ENCODE peak calls at places on chromosome 10, in four cellular contexts. Q, O, Z and E are unnamed samples.
A peak's percentile ranks its signal among the peaks of the same experiment; 100 is the strongest.

GRCh38 chr10:77501152-77501845 is 136.3 kb downstream of the KCNMA1 start:
- DNase-seq in Q (peak; percentile 85), O (peak; percentile 95), Z (no peak), E (no peak)

GRCh38 chr10:86391986-86392722 is 25.6 kb upstream of the GRID1 start:
- DNase-seq in Q (no peak), O (no peak), Z (no peak), E (no peak)

GRCh38 chr10:71213761-71214440 is 1.5 kb downstream of the UNC5B start:
- DNase-seq in Q (peak; percentile 85), O (peak; percentile 81), Z (no peak), E (no peak)

GRCh38 chr10:38156416-38157269 is 62.5 kb downstream of the ZNF37A start:
- DNase-seq in Q (no peak), O (no peak), Z (no peak), E (no peak)

GRCh38 chr10:79268717-79269116 is 78.6 kb upstream of the PPIF start:
- DNase-seq in Q (no peak), O (no peak), Z (no peak), E (no peak)

GRCh38 chr10:11154809-11155208 is 137.1 kb downstream of the CELF2 start:
- DNase-seq in Q (peak; percentile 16), O (no peak), Z (no peak), E (no peak)

GRCh38 chr10:32298066-32298812 is 48.7 kb downstream of the EPC1 start:
- DNase-seq in Q (peak; percentile 90), O (peak; percentile 79), Z (no peak), E (no peak)

GRCh38 chr10:126135177-126135576 is 238.8 kb downstream of the FANK1 start:
- DNase-seq in Q (no peak), O (peak; percentile 23), Z (no peak), E (no peak)

GRCh38 chr10:58102897-58103296 is 164.8 kb downstream of the IPMK start:
- DNase-seq in Q (no peak), O (no peak), Z (no peak), E (no peak)

GRCh38 chr10:30028452-30029045 is 30.8 kb downstream of the JCAD start:
- DNase-seq in Q (no peak), O (no peak), Z (no peak), E (no peak)

GRCh38 chr10:12180221-12180974 is 15.3 kb downstream of the NUDT5 start:
- DNase-seq in Q (no peak), O (no peak), Z (no peak), E (no peak)

GRCh38 chr10:109823196-109823595 is 100.1 kb downstream of the XPNPEP1 start:
- DNase-seq in Q (no peak), O (no peak), Z (no peak), E (no peak)

GRCh38 chr10:44864042-44864436 is 47.1 kb upstream of the TMEM72 start:
- DNase-seq in Q (no peak), O (peak; percentile 12), Z (no peak), E (no peak)

GRCh38 chr10:63005246-63005645 is 127.9 kb upstream of the NRBF2 start:
- DNase-seq in Q (peak; percentile 83), O (peak; percentile 92), Z (no peak), E (no peak)

GRCh38 chr10:70849582-70850016 is 33.9 kb downstream of the SGPL1 start:
- DNase-seq in Q (peak; percentile 97), O (peak; percentile 80), Z (no peak), E (peak; percentile 8)

GRCh38 chr10:110209926-110210662 is 2.7 kb downstream of the MXI1 start:
- DNase-seq in Q (no peak), O (peak; percentile 23), Z (peak; percentile 71), E (peak; percentile 46)

GRCh38 chr10:5094265-5095205 is at the start of gene AKR1C3:
- DNase-seq in Q (peak; percentile 50), O (peak; percentile 84), Z (no peak), E (peak; percentile 7)

GRCh38 chr10:74227697-74228424 is 76.8 kb downstream of the ADK start:
- DNase-seq in Q (peak; percentile 49), O (peak; percentile 24), Z (no peak), E (no peak)

GRCh38 chr10:13705526-13706169 is 118.9 kb downstream of the PRPF18 start:
- DNase-seq in Q (no peak), O (peak; percentile 49), Z (no peak), E (no peak)

GRCh38 chr10:37734971-37735370 is 122.4 kb downstream of the ZNF248 start:
- DNase-seq in Q (no peak), O (no peak), Z (no peak), E (no peak)

GRCh38 chr10:47384148-47384921 is at the start of gene ZNF488:
- DNase-seq in Q (peak; percentile 38), O (peak; percentile 72), Z (peak; percentile 87), E (peak; percentile 81)

GRCh38 chr10:98047009-98047741 is 16.8 kb upstream of the CRTAC1 start:
- DNase-seq in Q (no peak), O (no peak), Z (no peak), E (no peak)

GRCh38 chr10:124416733-124417132 is 2.0 kb downstream of the OAT start:
- DNase-seq in Q (peak; percentile 47), O (peak; percentile 73), Z (no peak), E (no peak)

GRCh38 chr10:103618575-103619423 is 125.3 kb downstream of the NEURL1 start:
- DNase-seq in Q (peak; percentile 60), O (peak; percentile 82), Z (peak; percentile 59), E (peak; percentile 36)

GRCh38 chr10:35382096-35382495 is 45.8 kb downstream of the CCNY start:
- DNase-seq in Q (no peak), O (no peak), Z (no peak), E (no peak)
- H3K4me1 ChIP-seq in Q (peaks cover 26% of the 10 kb centered on the region), O (peaks cover 6% of the 10 kb centered on the region), Z (peaks cover 68% of the 10 kb centered on the region), E (no peaks in the 10 kb centered on the region)

DNA sequence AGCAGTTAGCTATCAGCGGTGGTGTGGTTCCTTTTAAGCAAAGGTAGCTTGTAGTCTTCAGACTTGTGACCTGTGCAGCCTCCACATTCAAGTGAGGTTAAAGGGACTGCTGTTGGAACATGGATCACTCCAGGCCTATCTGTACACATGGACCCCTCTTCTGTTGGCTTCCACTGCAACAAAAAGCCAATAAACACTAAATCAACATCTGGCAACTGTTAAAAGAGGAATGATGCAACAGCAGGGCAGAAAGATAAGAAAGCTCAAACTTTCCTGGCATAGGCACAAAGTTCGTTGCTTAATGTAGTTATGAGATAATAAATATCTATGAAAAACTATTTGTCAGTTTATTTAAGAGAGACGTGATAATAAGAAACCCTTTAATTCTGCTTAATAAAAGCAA is 4.0 kb upstream of the MINPP1 start:
- DNase-seq in Q (no peak), O (peak; percentile 16), Z (no peak), E (no peak)
- H3K27me3 ChIP-seq in Q (no peaks in the 10 kb centered on the region), O (no peaks in the 10 kb centered on the region), Z (no peaks in the 10 kb centered on the region), E (no peaks in the 10 kb centered on the region)

GRCh38 chr10:93462881-93463280 is 19.3 kb downstream of the MYOF start:
- DNase-seq in Q (peak; percentile 70), O (peak; percentile 46), Z (no peak), E (peak; percentile 74)
- H3K4me1 ChIP-seq in Q (peaks cover 85% of the 10 kb centered on the region), O (peaks cover 66% of the 10 kb centered on the region), Z (peaks cover 82% of the 10 kb centered on the region), E (peaks cover 63% of the 10 kb centered on the region)

GRCh38 chr10:130513686-130514476 is 377.7 kb downstream of the GLRX3 start:
- DNase-seq in Q (no peak), O (no peak), Z (no peak), E (no peak)
- H3K27me3 ChIP-seq in Q (no peaks in the 10 kb centered on the region), O (no peaks in the 10 kb centered on the region), Z (no peaks in the 10 kb centered on the region), E (no peaks in the 10 kb centered on the region)

GRCh38 chr10:119211176-119211575 is 3.8 kb downstream of the GRK5 start:
- DNase-seq in Q (peak; percentile 73), O (peak; percentile 95), Z (no peak), E (no peak)
- H3K4me1 ChIP-seq in Q (peaks cover 40% of the 10 kb centered on the region), O (peaks cover 12% of the 10 kb centered on the region), Z (peaks cover 76% of the 10 kb centered on the region), E (peaks cover 4% of the 10 kb centered on the region)